ENCODE peak calls at places on chromosomes 3 and 15, in seven cellular contexts. F is T-helper 1 cell, T is astrocyte of the spinal cord, H is SW480, L is astrocyte, V is left ventricle myocardium inferior, D is GM10248. K is an unnamed sample.

GRCh38 chr3:132549890-132550578 is 47.0 kb upstream of the ACKR4 start:
- DNase-seq in F (no peak), T (peak; percentile 84), H (no peak), L (peak; percentile 84), V (no peak), D (peak; percentile 33), K (no peak)

GRCh38 chr3:173038484-173038871 is 102.6 kb downstream of the SPATA16 start:
- DNase-seq in F (no peak), T (no peak), H (no peak), L (no peak), V (no peak), D (no peak), K (no peak)

GRCh38 chr3:170909129-170909903 is 879 bp upstream of the EIF5A2 start:
- DNase-seq in F (no peak), T (peak; percentile 63), H (peak; percentile 92), L (peak; percentile 98), V (no peak), D (no peak), K (no peak)

GRCh38 chr15:48939686-48940085 is 24.0 kb downstream of the SHC4 start:
- DNase-seq in F (no peak), T (peak; percentile 92), H (peak; percentile 5), L (peak; percentile 99), V (no peak), D (no peak), K (no peak)

GRCh38 chr3:14042680-14043079 is 82.0 kb downstream of the CHCHD4 start:
- DNase-seq in F (no peak), T (peak; percentile 2), H (no peak), L (peak; percentile 15), V (no peak), D (no peak), K (no peak)

GRCh38 chr15:58704155-58704825 is 45.2 kb downstream of the ADAM10 start:
- DNase-seq in F (no peak), T (no peak), H (no peak), L (no peak), V (no peak), D (no peak), K (no peak)

GRCh38 chr3:127606981-127607595 is 8.9 kb downstream of the MCM2 start:
- DNase-seq in F (no peak), T (no peak), H (no peak), L (no peak), V (no peak), D (no peak), K (peak; percentile 54)

GRCh38 chr3:129058441-129059194 is 2.0 kb upstream of the GP9 start:
- DNase-seq in F (no peak), T (no peak), H (no peak), L (no peak), V (no peak), D (no peak), K (peak; percentile 36)

GRCh38 chr15:64949383-64950141 is 37.9 kb downstream of the ANKDD1A start:
- DNase-seq in F (no peak), T (no peak), H (no peak), L (no peak), V (no peak), D (no peak), K (no peak)

GRCh38 chr3:68504185-68504584 is 428.2 kb downstream of the TAFA4 start:
- DNase-seq in F (no peak), T (no peak), H (no peak), L (no peak), V (no peak), D (no peak), K (no peak)

GRCh38 chr3:4816718-4817117 is 162.5 kb upstream of the BHLHE40 start:
- DNase-seq in F (no peak), T (no peak), H (no peak), L (no peak), V (no peak), D (no peak), K (no peak)

GRCh38 chr3:104273046-104273649 is 1093.6 kb upstream of the ALCAM start:
- DNase-seq in F (no peak), T (peak; percentile 53), H (peak; percentile 11), L (peak; percentile 18), V (no peak), D (no peak), K (no peak)

GRCh38 chr15:41648097-41648496 is 12.1 kb upstream of the MGA start:
- DNase-seq in F (no peak), T (no peak), H (no peak), L (no peak), V (no peak), D (no peak), K (no peak)

GRCh38 chr15:80317389-80318169 is 65.6 kb upstream of the CTXND1 start:
- DNase-seq in F (no peak), T (peak; percentile 72), H (peak; percentile 16), L (peak; percentile 88), V (peak; percentile 31), D (no peak), K (no peak)

GRCh38 chr3:48966876-48967361 is 23.1 kb upstream of the P4HTM start:
- DNase-seq in F (no peak), T (no peak), H (no peak), L (no peak), V (no peak), D (no peak), K (no peak)

GRCh38 chr3:111676177-111677021 is 81.3 kb upstream of the ZBED2 start:
- DNase-seq in F (no peak), T (peak; percentile 75), H (peak; percentile 76), L (peak; percentile 75), V (no peak), D (no peak), K (no peak)

GRCh38 chr3:19065027-19065426 is 83.3 kb upstream of the KCNH8 start:
- DNase-seq in F (no peak), T (no peak), H (peak; percentile 46), L (no peak), V (no peak), D (no peak), K (no peak)

GRCh38 chr3:50806806-50807205 is 132.1 kb downstream of the DOCK3 start:
- DNase-seq in F (no peak), T (no peak), H (peak; percentile 7), L (peak; percentile 25), V (no peak), D (no peak), K (no peak)

GRCh38 chr3:59472541-59472940 is 422.7 kb upstream of the CFAP20DC start:
- DNase-seq in F (no peak), T (no peak), H (no peak), L (no peak), V (no peak), D (no peak), K (no peak)

GRCh38 chr15:88020806-88021205 is 235.7 kb downstream of the NTRK3 start:
- DNase-seq in F (no peak), T (no peak), H (no peak), L (peak; percentile 34), V (no peak), D (no peak), K (no peak)

GRCh38 chr3:47405820-47406761 is 25.3 kb downstream of the PTPN23 start:
- DNase-seq in F (no peak), T (no peak), H (no peak), L (no peak), V (no peak), D (no peak), K (no peak)

GRCh38 chr15:50143255-50143860 is 24.3 kb upstream of the ATP8B4 start:
- DNase-seq in F (no peak), T (no peak), H (no peak), L (no peak), V (no peak), D (no peak), K (no peak)

GRCh38 chr3:5041315-5041714 is 62.1 kb downstream of the BHLHE40 start:
- DNase-seq in F (no peak), T (no peak), H (no peak), L (no peak), V (no peak), D (no peak), K (no peak)

GRCh38 chr3:59772416-59773408 is 722.9 kb upstream of the CFAP20DC start:
- DNase-seq in F (no peak), T (no peak), H (peak; percentile 71), L (no peak), V (no peak), D (no peak), K (no peak)

GRCh38 chr3:117408811-117409210 is 699.2 kb downstream of the TUSC7 start:
- DNase-seq in F (no peak), T (peak; percentile 4), H (no peak), L (peak; percentile 24), V (no peak), D (no peak), K (no peak)

GRCh38 chr3:53226841-53227407 is 28.9 kb downstream of the TKT start:
- DNase-seq in F (no peak), T (no peak), H (no peak), L (no peak), V (no peak), D (no peak), K (peak; percentile 21)

GRCh38 chr3:132879651-132880050 is 157.4 kb upstream of the NPHP3 start:
- DNase-seq in F (no peak), T (no peak), H (no peak), L (no peak), V (no peak), D (no peak), K (no peak)

GRCh38 chr3:97579365-97579764 is 185.2 kb upstream of the ARL6 start:
- DNase-seq in F (no peak), T (peak; percentile 0), H (peak; percentile 17), L (no peak), V (no peak), D (no peak), K (no peak)

GRCh38 chr3:58063022-58063421 is 54.8 kb downstream of the FLNB start:
- DNase-seq in F (no peak), T (no peak), H (no peak), L (no peak), V (no peak), D (no peak), K (no peak)

GRCh38 chr3:197189633-197190032 is 108.8 kb downstream of the DLG1 start:
- DNase-seq in F (no peak), T (no peak), H (no peak), L (no peak), V (no peak), D (peak; percentile 8), K (no peak)

GRCh38 chr15:69576035-69576526 is 123.5 kb downstream of the RPLP1 start:
- DNase-seq in F (peak; percentile 16), T (no peak), H (peak; percentile 79), L (no peak), V (peak; percentile 47), D (peak; percentile 41), K (peak; percentile 80)

GRCh38 chr15:48494646-48495045 is 150.9 kb downstream of the FBN1 start:
- DNase-seq in F (no peak), T (peak; percentile 53), H (no peak), L (peak; percentile 70), V (no peak), D (no peak), K (no peak)

GRCh38 chr15:92097473-92098178 is 244.1 kb downstream of the SLCO3A1 start:
- DNase-seq in F (peak; percentile 15), T (peak; percentile 47), H (peak; percentile 79), L (no peak), V (no peak), D (peak; percentile 70), K (no peak)

GRCh38 chr3:8769088-8769822 is at the start of gene OXTR:
- DNase-seq in F (no peak), T (peak; percentile 86), H (peak; percentile 47), L (peak; percentile 77), V (peak; percentile 58), D (peak; percentile 89), K (peak; percentile 67)

GRCh38 chr3:76986876-76987513 is 52.9 kb upstream of the ROBO2 start:
- DNase-seq in F (no peak), T (no peak), H (peak; percentile 60), L (no peak), V (no peak), D (no peak), K (no peak)

GRCh38 chr3:72355168-72355567 is 493.1 kb downstream of the SHQ1 start:
- DNase-seq in F (no peak), T (no peak), H (no peak), L (no peak), V (no peak), D (no peak), K (no peak)

GRCh38 chr3:18987862-18988447 is 160.4 kb upstream of the KCNH8 start:
- DNase-seq in F (no peak), T (no peak), H (no peak), L (no peak), V (no peak), D (no peak), K (no peak)

GRCh38 chr3:170078620-170079281 is 41.0 kb downstream of the GPR160 start:
- DNase-seq in F (no peak), T (no peak), H (peak; percentile 25), L (no peak), V (no peak), D (no peak), K (no peak)